ENCODE peak calls at places on chromosomes 2 and 18, in four cellular contexts. P is heart right ventricle; M is AG09319; A is activated naive CD4-positive, alpha-beta T cell treated with anti-CD3 and anti-CD28 coated beads, Interleukin-2, amount 50 U/mL, for 72 hours. K is an unnamed sample.

GRCh38 chr2:85175369-85176299 is 42.4 kb downstream of the TCF7L1 start:
- DNase-seq in A (no peak), M (no peak), P (peak), K (no peak)

GRCh38 chr18:79988925-79989361 is 580 bp upstream of the TXNL4A start:
- DNase-seq in M (no peak), A (no peak), P (peak), K (no peak)

GRCh38 chr2:212227755-212228154 is 310.8 kb downstream of the ERBB4 start:
- DNase-seq in P (peak), M (peak), A (no peak), K (peak)

GRCh38 chr18:5779922-5780321 is 115.4 kb downstream of the TMEM200C start:
- DNase-seq in P (no peak), M (no peak), A (no peak), K (no peak)

GRCh38 chr18:2988041-2988794 is 24.7 kb downstream of the LPIN2 start:
- DNase-seq in P (no peak), A (no peak), M (peak), K (peak)

GRCh38 chr2:232260075-232260474 is 118.5 kb upstream of the ALPP start:
- DNase-seq in P (peak), M (peak), A (no peak), K (peak)

GRCh38 chr2:239348563-239349447 is 52.0 kb downstream of the HDAC4 start:
- DNase-seq in A (no peak), M (no peak), P (no peak), K (no peak)

GRCh38 chr2:208358758-208359631 is 47.6 kb upstream of the PTH2R start:
- DNase-seq in A (no peak), P (no peak), M (no peak), K (no peak)

GRCh38 chr2:204511021-204511420 is 34.3 kb upstream of the PARD3B start:
- DNase-seq in P (no peak), A (no peak), M (no peak), K (no peak)

GRCh38 chr2:118738524-118739308 is 108.7 kb downstream of the EN1 start:
- DNase-seq in M (peak), P (no peak), A (no peak), K (peak)

GRCh38 chr18:77086656-77087390 is 45.8 kb downstream of the MBP start:
- DNase-seq in A (no peak), M (no peak), P (no peak), K (no peak)

GRCh38 chr18:10579079-10579867 is 53.4 kb downstream of the NAPG start:
- DNase-seq in M (no peak), P (no peak), A (no peak), K (peak)

GRCh38 chr2:19851116-19851515 is 50.7 kb downstream of the TTC32 start:
- DNase-seq in P (no peak), A (no peak), M (no peak), K (no peak)

GRCh38 chr2:10283106-10284062 is 19.3 kb upstream of the HPCAL1 start:
- DNase-seq in P (no peak), M (no peak), A (no peak), K (no peak)

GRCh38 chr2:201129044-201129505 is 13.1 kb downstream of the CFLAR start:
- DNase-seq in M (no peak), A (peak), P (no peak), K (peak)

GRCh38 chr2:240457223-240458043 is 22.0 kb downstream of the GPC1 start:
- DNase-seq in A (no peak), P (no peak), M (no peak), K (no peak)

GRCh38 chr18:26473721-26474120 is 74.6 kb downstream of the KCTD1 start:
- DNase-seq in P (no peak), M (no peak), A (no peak), K (no peak)

K was measured in AG04450.